ENCODE peak calls at places on chromosomes 4 and X, in seven cellular contexts. G is neuronal stem cell, J is H9, E is IMR-90, S is mesenchymal stem cell, A is H1, I is trophoblast cell. M is an unnamed sample.

GRCh38 chr4:143253156-143253555 is 68.4 kb downstream of the USP38 start:
- DNase-seq in G (no peak), J (no peak), E (no peak), S (no peak), A (no peak), I (no peak), M (no peak)

GRCh38 chr4:108010167-108010566 is 20.5 kb downstream of the HADH start:
- DNase-seq in G (no peak), J (no peak), E (peak; percentile 89), S (peak; percentile 67), A (no peak), I (no peak), M (no peak)

GRCh38 chr4:80471701-80472100 is 136.2 kb downstream of the CFAP299 start:
- DNase-seq in G (no peak), J (peak; percentile 66), E (peak; percentile 67), S (peak; percentile 15), A (no peak), I (no peak), M (peak; percentile 42)

GRCh38 chrX:10529344-10529743 is 91.0 kb downstream of the MID1 start:
- DNase-seq in G (no peak), J (no peak), E (peak; percentile 60), S (peak; percentile 18), A (no peak), I (no peak), M (no peak)

GRCh38 chr4:128810331-128810870 is 901 bp downstream of the JADE1 start:
- DNase-seq in G (no peak), J (no peak), E (peak; percentile 46), S (peak; percentile 54), A (no peak), I (peak; percentile 45), M (peak; percentile 53)

GRCh38 chrX:110541266-110541665 is 182.6 kb downstream of the RTL9 start:
- DNase-seq in G (no peak), J (no peak), E (no peak), S (no peak), A (no peak), I (no peak), M (no peak)

GRCh38 chr4:140637836-140638235 is 69.1 kb upstream of the UCP1 start:
- DNase-seq in G (no peak), J (peak; percentile 41), E (no peak), S (no peak), A (no peak), I (peak; percentile 34), M (peak; percentile 73)

GRCh38 chr4:113998026-113998425 is 18.6 kb upstream of the ARSJ start:
- DNase-seq in G (no peak), J (no peak), E (no peak), S (no peak), A (no peak), I (no peak), M (no peak)

GRCh38 chr4:61004651-61005170 is 195.4 kb upstream of the ADGRL3 start:
- DNase-seq in G (no peak), J (no peak), E (no peak), S (no peak), A (no peak), I (peak; percentile 76), M (peak; percentile 9)

GRCh38 chr4:44845309-44845708 is 119.0 kb upstream of the GNPDA2 start:
- DNase-seq in G (no peak), J (no peak), E (no peak), S (peak; percentile 36), A (no peak), I (no peak), M (no peak)

GRCh38 chr4:44848466-44848865 is 122.1 kb upstream of the GNPDA2 start:
- DNase-seq in G (no peak), J (no peak), E (no peak), S (no peak), A (no peak), I (no peak), M (no peak)

DNA sequence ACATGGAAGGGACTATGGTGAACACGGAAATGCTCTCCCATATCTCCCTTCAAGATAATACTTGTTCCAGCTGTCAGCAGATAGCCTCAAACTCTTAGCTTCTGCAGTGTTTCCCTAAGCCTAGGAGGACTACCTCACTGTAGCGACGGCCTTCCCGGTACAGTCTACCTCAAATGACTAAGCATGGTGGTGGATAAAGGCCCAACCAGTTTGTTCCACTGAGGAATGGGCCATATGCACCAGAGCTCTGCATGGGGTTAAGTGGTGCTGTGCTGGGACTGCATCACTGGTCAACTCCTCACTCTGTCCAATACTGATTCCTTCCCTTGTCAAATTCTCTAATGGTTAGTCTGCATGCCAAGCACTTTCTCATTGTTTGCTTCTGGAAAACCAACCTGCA is 119.6 kb upstream of the GNPDA2 start:
- DNase-seq in G (no peak), J (no peak), E (no peak), S (no peak), A (no peak), I (no peak), M (no peak)
- H2BK120ac ChIP-seq in G (no peak overlapping the region), J (no peak overlapping the region), E (no peak overlapping the region), S (no peak overlapping the region), A (no peak overlapping the region), I (no peak overlapping the region), M (no peak overlapping the region)

GRCh38 chrX:120457766-120458180 is 11.3 kb downstream of the LAMP2 start:
- DNase-seq in G (no peak), J (no peak), E (peak; percentile 76), S (peak; percentile 59), A (no peak), I (no peak), M (no peak)

GRCh38 chrX:120464409-120464808 is 4.7 kb downstream of the LAMP2 start:
- DNase-seq in G (no peak), J (no peak), E (no peak), S (no peak), A (no peak), I (no peak), M (no peak)

GRCh38 chrX:120459313-120459712 is 9.8 kb downstream of the LAMP2 start:
- DNase-seq in G (no peak), J (no peak), E (no peak), S (no peak), A (no peak), I (no peak), M (no peak)

GRCh38 chrX:120463241-120463640 is 5.9 kb downstream of the LAMP2 start:
- DNase-seq in G (no peak), J (no peak), E (peak; percentile 45), S (peak; percentile 58), A (no peak), I (no peak), M (no peak)

DNA sequence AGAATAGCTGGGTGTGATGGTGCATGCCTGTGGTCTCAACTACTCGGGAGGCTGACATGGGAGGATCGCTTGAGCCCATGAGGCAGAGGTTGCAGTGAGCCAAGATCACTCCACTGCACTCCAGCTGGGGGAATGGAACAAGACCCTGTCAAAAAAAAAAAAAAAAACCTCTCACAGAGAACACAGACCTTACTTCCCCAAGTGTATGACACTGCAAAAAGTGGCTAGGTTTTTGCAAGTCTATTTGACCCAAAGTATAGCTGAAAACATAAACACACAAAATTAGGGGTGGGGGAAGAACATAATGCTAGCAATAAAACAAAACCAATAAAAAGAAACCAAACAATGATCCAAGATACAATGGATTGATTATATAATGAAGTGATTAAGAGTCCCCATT is 6.7 kb downstream of the LAMP2 start:
- DNase-seq in G (no peak), J (no peak), E (no peak), S (no peak), A (no peak), I (no peak), M (no peak)
- H3K27me3 ChIP-seq in G (no peaks in the 10 kb centered on the region), J (no peaks in the 10 kb centered on the region), E (no peaks in the 10 kb centered on the region), S (no peaks in the 10 kb centered on the region), A (no peaks in the 10 kb centered on the region), I (no peaks in the 10 kb centered on the region), M (no peaks in the 10 kb centered on the region)

GRCh38 chr4:123342498-123342897 is 54.1 kb upstream of the SPRY1 start:
- DNase-seq in G (no peak), J (no peak), E (no peak), S (no peak), A (no peak), I (no peak), M (no peak)
- H2BK120ac ChIP-seq in G (no peak overlapping the region), J (no peak overlapping the region), E (no peak overlapping the region), S (no peak overlapping the region), A (no peak overlapping the region), I (no peak overlapping the region), M (no peak overlapping the region)

DNA sequence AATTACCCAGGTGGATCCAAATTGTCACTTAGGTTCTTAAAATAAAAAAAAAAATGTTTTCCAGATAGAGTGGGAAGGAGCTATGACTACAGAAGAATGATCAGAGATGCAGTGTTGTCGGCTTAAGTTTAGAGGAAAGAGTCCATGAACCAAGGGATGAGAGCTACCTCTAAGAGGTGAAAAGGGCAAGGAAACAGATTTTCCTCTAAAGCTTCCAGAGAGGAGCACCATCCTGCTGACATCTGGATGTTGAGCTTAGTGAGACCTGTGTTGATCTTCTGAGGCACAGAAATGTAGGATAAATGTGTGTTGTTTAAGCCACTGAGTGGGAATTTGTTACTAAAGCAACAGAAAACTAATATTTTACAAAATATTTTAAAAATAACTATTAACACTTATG is 498.7 kb downstream of the SPOCK3 start:
- DNase-seq in G (no peak), J (no peak), E (no peak), S (no peak), A (no peak), I (no peak), M (no peak)
- H3K27me3 ChIP-seq in G (no peaks in the 10 kb centered on the region), J (no peaks in the 10 kb centered on the region), E (no peaks in the 10 kb centered on the region), S (no peaks in the 10 kb centered on the region), A (no peaks in the 10 kb centered on the region), I (no peaks in the 10 kb centered on the region), M (no peaks in the 10 kb centered on the region)

GRCh38 chr4:138510053-138510452 is 267.9 kb upstream of the SLC7A11 start:
- DNase-seq in G (no peak), J (no peak), E (peak; percentile 70), S (peak; percentile 9), A (no peak), I (no peak), M (no peak)
- H2BK120ac ChIP-seq in G (no peak overlapping the region), J (no peak overlapping the region), E (peak overlapping the region; percentile 54), S (no peak overlapping the region), A (no peak overlapping the region), I (no peak overlapping the region), M (no peak overlapping the region)

GRCh38 chrX:150037041-150037440 is 98.8 kb upstream of the EOLA2 start:
- DNase-seq in G (no peak), J (no peak), E (no peak), S (no peak), A (no peak), I (no peak), M (no peak)
- H3K27me3 ChIP-seq in G (no peaks in the 10 kb centered on the region), J (no peaks in the 10 kb centered on the region), E (no peaks in the 10 kb centered on the region), S (no peaks in the 10 kb centered on the region), A (no peaks in the 10 kb centered on the region), I (no peaks in the 10 kb centered on the region), M (no peaks in the 10 kb centered on the region)

GRCh38 chr4:121684016-121684415 is 12.8 kb downstream of the ANXA5 start:
- DNase-seq in G (no peak), J (no peak), E (no peak), S (no peak), A (no peak), I (no peak), M (no peak)
- H2BK120ac ChIP-seq in G (no peak overlapping the region), J (no peak overlapping the region), E (no peak overlapping the region), S (no peak overlapping the region), A (no peak overlapping the region), I (no peak overlapping the region), M (no peak overlapping the region)

GRCh38 chr4:3877868-3878267 is 111.7 kb downstream of the ADRA2C start:
- DNase-seq in G (no peak), J (no peak), E (no peak), S (no peak), A (no peak), I (no peak), M (no peak)
- H3K27me3 ChIP-seq in G (peaks cover 63% of the 10 kb centered on the region), J (no peaks in the 10 kb centered on the region), E (peaks cover 69% of the 10 kb centered on the region), S (peaks cover 79% of the 10 kb centered on the region), A (peaks cover 21% of the 10 kb centered on the region), I (peaks cover 5% of the 10 kb centered on the region), M (no peaks in the 10 kb centered on the region)

M was measured in mesendoderm.